ENCODE peak calls at places on chromosome 5, in four cellular contexts. I is fibroblast of the aortic adventitia; R is iPS-NIHi11; D is stimulated activated CD8-positive, alpha-beta memory T cell treated with anti-CD3 and anti-CD28 coated beads, Interleukin-15, amount 100 ng/mL, for 1 hour. Y is an unnamed sample.

GRCh38 chr5:130067364-130067763 is 163.1 kb downstream of the CHSY3 start:
- DNase-seq in I (no peak), R (no peak), D (no peak), Y (no peak)

GRCh38 chr5:69206528-69207190 is 17.3 kb downstream of the CENPH start:
- DNase-seq in I (peak), R (no peak), D (no peak), Y (no peak)

GRCh38 chr5:14449052-14449661 is 132.4 kb upstream of the OTULINL start:
- DNase-seq in I (peak), R (no peak), D (no peak), Y (peak)

GRCh38 chr5:40774626-40775025 is 18.9 kb upstream of the TTC33 start:
- DNase-seq in I (no peak), R (no peak), D (no peak), Y (no peak)

GRCh38 chr5:60538955-60539866 is 160.8 kb downstream of the DEPDC1B start:
- DNase-seq in I (peak), R (no peak), D (no peak), Y (no peak)

GRCh38 chr5:131795879-131796792 is 681 bp downstream of the FNIP1 start:
- DNase-seq in I (peak), R (peak), D (peak), Y (peak)

GRCh38 chr5:100539519-100539918 is 4.3 kb downstream of the FAM174A start:
- DNase-seq in I (no peak), R (no peak), D (no peak), Y (no peak)

GRCh38 chr5:41151562-41151961 is 61.8 kb downstream of the C6 start:
- DNase-seq in I (peak), R (no peak), D (no peak), Y (peak)

GRCh38 chr5:68406767-68407232 is 191.2 kb downstream of the PIK3R1 start:
- DNase-seq in I (no peak), R (peak), D (no peak), Y (no peak)

GRCh38 chr5:176481659-176482213 is 33.6 kb downstream of the FAF2 start:
- DNase-seq in I (no peak), R (no peak), D (no peak), Y (no peak)

GRCh38 chr5:6202615-6203365 is 175.6 kb downstream of the MED10 start:
- DNase-seq in I (no peak), R (peak), D (no peak), Y (peak)

GRCh38 chr5:68482199-68482598 is 266.6 kb downstream of the PIK3R1 start:
- DNase-seq in I (no peak), R (no peak), D (no peak), Y (no peak)

GRCh38 chr5:175683231-175683630 is 25.4 kb downstream of the HRH2 start:
- DNase-seq in I (no peak), R (no peak), D (no peak), Y (no peak)

GRCh38 chr5:42612997-42613396 is 143.6 kb upstream of the CCDC152 start:
- DNase-seq in I (peak), R (no peak), D (no peak), Y (no peak)